ENCODE peak calls at places on chromosome 10, in ten cellular contexts. J is fibroblast of the aortic adventitia, C is GM20000, V is AG09309, N is H1, S is bronchial epithelial cell, P is esophagus squamous epithelium, Z is HFF-Myc, T is neural crest cell, K is pancreas. A is an unnamed sample.

GRCh38 chr10:62017141-62017870 is 115.8 kb downstream of the ARID5B start:
- DNase-seq in J (no peak), C (no peak), V (no peak), N (no peak), S (no peak), P (no peak), Z (no peak), T (no peak), K (no peak), A (no peak)

GRCh38 chr10:6580279-6581029 is 378 bp upstream of the PRKCQ start:
- DNase-seq in J (peak), C (peak), V (no peak), N (peak), S (peak), P (no peak), Z (no peak), T (peak), K (peak), A (peak)

GRCh38 chr10:14705548-14706234 is 69.0 kb downstream of the FAM107B start:
- DNase-seq in J (no peak), C (no peak), V (no peak), N (no peak), S (no peak), P (no peak), Z (no peak), T (no peak), K (no peak), A (no peak)

GRCh38 chr10:69807122-69807521 is 5.4 kb downstream of the COL13A1 start:
- DNase-seq in J (peak), C (no peak), V (no peak), N (no peak), S (peak), P (no peak), Z (peak), T (no peak), K (no peak), A (no peak)

GRCh38 chr10:4241724-4242345 is 456.8 kb upstream of the KLF6 start:
- DNase-seq in J (peak), C (no peak), V (peak), N (no peak), S (no peak), P (no peak), Z (peak), T (peak), K (peak), A (peak)

GRCh38 chr10:122149607-122150505 is 121.2 kb upstream of the BTBD16 start:
- DNase-seq in J (peak), C (no peak), V (no peak), N (no peak), S (no peak), P (no peak), Z (no peak), T (no peak), K (no peak), A (no peak)

GRCh38 chr10:32927750-32928149 is 30.3 kb downstream of the ITGB1 start:
- DNase-seq in J (no peak), C (no peak), V (no peak), N (no peak), S (no peak), P (no peak), Z (no peak), T (no peak), K (no peak), A (no peak)

GRCh38 chr10:61063035-61063434 is 119.0 kb upstream of the RHOBTB1 start:
- DNase-seq in J (peak), C (no peak), V (no peak), N (no peak), S (no peak), P (no peak), Z (no peak), T (no peak), K (no peak), A (no peak)

GRCh38 chr10:5961405-5962100 is 15.8 kb downstream of the IL15RA start:
- DNase-seq in J (no peak), C (no peak), V (no peak), N (no peak), S (no peak), P (no peak), Z (no peak), T (no peak), K (no peak), A (no peak)

GRCh38 chr10:86243651-86244155 is 122.9 kb downstream of the GRID1 start:
- DNase-seq in J (no peak), C (no peak), V (no peak), N (no peak), S (no peak), P (no peak), Z (no peak), T (no peak), K (no peak), A (no peak)

GRCh38 chr10:109978481-109978880 is 29.3 kb upstream of the ADD3 start:
- DNase-seq in J (peak), C (peak), V (no peak), N (no peak), S (peak), P (no peak), Z (no peak), T (peak), K (no peak), A (no peak)

GRCh38 chr10:76350583-76350982 is 919.2 kb downstream of the LRMDA start:
- DNase-seq in J (peak), C (no peak), V (peak), N (no peak), S (no peak), P (no peak), Z (no peak), T (no peak), K (no peak), A (no peak)

GRCh38 chr10:8726087-8726486 is 671.6 kb downstream of the GATA3 start:
- DNase-seq in J (no peak), C (no peak), V (no peak), N (no peak), S (no peak), P (no peak), Z (no peak), T (no peak), K (no peak), A (no peak)

GRCh38 chr10:100866575-100867098 is 46.1 kb upstream of the SLF2 start:
- DNase-seq in J (no peak), C (no peak), V (no peak), N (peak), S (no peak), P (no peak), Z (no peak), T (no peak), K (no peak), A (no peak)

GRCh38 chr10:120552262-120552661 is 95.2 kb downstream of the PLPP4 start:
- DNase-seq in J (peak), C (no peak), V (no peak), N (no peak), S (no peak), P (no peak), Z (no peak), T (no peak), K (no peak), A (no peak)

GRCh38 chr10:100877451-100877850 is 35.3 kb upstream of the SLF2 start:
- DNase-seq in J (no peak), C (no peak), V (no peak), N (no peak), S (no peak), P (no peak), Z (no peak), T (no peak), K (no peak), A (no peak)

GRCh38 chr10:114501650-114502049 is 97.3 kb upstream of the AFAP1L2 start:
- DNase-seq in J (no peak), C (no peak), V (no peak), N (no peak), S (no peak), P (no peak), Z (no peak), T (no peak), K (no peak), A (no peak)
- TF ChIP-seq CTCF in J (no peak), C (no peak), V (no peak), N (no peak), S (no peak), P (peak), Z (no peak), T (peak), K (no peak), A (no peak)

DNA sequence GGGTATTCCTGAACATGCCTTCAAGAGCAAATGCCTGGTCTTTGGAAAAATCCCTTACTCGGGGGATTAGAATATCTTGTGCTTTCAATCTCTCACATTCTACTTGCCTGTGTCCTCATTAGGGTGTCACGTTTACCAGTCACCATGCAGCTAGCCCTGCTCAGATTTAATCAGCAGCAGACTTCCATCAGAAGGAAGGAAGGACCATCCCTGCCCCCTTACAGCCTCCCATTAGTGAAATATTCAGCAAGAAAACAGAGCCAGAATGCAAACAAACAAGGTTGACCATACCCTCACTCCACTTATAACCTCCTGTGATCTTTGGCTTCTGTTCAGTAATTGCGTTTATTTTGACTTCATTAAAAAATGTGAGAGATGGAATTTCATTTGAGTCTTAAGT is 208.6 kb downstream of the CXCL12 start:
- DNase-seq in J (no peak), C (no peak), V (no peak), N (no peak), S (no peak), P (no peak), Z (no peak), T (no peak), K (no peak), A (no peak)
- TF ChIP-seq CTCF in J (no peak), C (no peak), V (no peak), N (no peak), S (no peak), P (no peak), Z (no peak), T (no peak), K (no peak), A (no peak)

DNA sequence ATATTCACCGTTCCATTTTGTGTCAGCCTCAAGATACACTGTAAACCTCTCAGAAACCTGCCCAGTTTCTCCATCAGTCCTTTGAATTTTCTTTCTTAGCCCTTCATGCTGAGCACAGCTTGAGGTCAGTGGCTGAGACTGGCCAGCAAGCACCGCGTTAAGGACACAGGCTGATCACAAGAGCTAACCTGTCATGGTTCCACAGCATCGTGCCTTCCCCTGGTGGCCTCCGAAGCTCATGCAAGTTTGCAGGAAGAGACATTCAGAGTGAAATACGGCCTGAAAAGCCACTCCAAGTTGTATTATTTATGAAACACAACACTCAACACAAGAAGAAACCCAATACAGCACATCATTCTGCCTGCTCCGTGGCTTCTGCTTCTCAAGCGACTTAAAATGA is 57.0 kb upstream of the PFKP start:
- DNase-seq in J (no peak), C (no peak), V (no peak), N (no peak), S (no peak), P (no peak), Z (no peak), T (no peak), K (no peak), A (peak)
- TF ChIP-seq CTCF in J (no peak), C (no peak), V (no peak), N (peak), S (no peak), P (no peak), Z (no peak), T (no peak), K (no peak), A (no peak)

GRCh38 chr10:67884313-67884841 is at the start of gene SIRT1:
- DNase-seq in J (peak), C (peak), V (peak), N (peak), S (peak), P (peak), Z (peak), T (peak), K (peak), A (peak)

GRCh38 chr10:67883710-67884312 is 645 bp upstream of the SIRT1 start:
- DNase-seq in J (peak), C (peak), V (peak), N (no peak), S (no peak), P (no peak), Z (peak), T (no peak), K (peak), A (no peak)

DNA sequence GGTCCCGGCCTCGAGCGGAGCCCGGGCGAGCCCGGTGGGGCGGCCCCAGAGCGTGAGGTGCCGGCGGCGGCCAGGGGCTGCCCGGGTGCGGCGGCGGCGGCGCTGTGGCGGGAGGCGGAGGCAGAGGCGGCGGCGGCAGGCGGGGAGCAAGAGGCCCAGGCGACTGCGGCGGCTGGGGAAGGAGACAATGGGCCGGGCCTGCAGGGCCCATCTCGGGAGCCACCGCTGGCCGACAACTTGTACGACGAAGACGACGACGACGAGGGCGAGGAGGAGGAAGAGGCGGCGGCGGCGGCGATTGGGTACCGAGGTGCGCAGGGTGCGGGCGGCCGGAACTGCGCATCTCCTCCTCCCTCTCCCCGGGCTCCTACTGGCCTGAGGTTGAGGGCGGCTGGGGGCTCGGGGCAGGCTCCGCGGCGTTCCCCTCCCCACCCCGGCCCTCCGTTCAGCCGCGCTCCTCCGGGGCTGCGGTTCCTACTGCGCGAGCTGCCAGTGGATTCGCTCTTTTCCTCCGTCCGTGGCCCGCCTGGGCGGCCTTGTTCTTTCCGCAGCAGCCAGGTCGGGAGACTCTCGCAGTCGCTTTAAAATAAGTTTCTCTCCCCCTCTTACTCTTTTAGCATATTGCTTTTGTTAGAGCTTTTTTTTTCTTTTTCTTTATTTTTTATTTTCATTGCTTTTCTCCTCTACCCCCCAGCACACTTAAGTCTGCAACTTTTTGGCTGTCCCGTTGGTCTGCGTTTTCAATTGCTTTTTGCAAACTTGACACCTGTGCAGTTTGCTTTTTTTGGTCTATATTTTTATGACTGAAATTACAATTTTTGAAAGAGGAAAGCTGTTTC is 605 bp downstream of the SIRT1 start:
- DNase-seq in J (peak), C (peak), V (peak), N (no peak), S (peak), P (peak), Z (peak), T (peak), K (peak), A (peak)
- TF ChIP-seq CTCF in J (no peak), C (no peak), V (no peak), N (no peak), S (no peak), P (no peak), Z (no peak), T (no peak), K (no peak), A (no peak)

GRCh38 chr10:17801507-17801906 is 7.6 kb upstream of the MRC1 start:
- DNase-seq in J (no peak), C (no peak), V (no peak), N (no peak), S (no peak), P (no peak), Z (no peak), T (no peak), K (no peak), A (no peak)
- TF ChIP-seq CTCF in J (no peak), C (no peak), V (peak), N (peak), S (no peak), P (peak), Z (no peak), T (peak), K (no peak), A (no peak)

GRCh38 chr10:57716884-57717283 is 550.8 kb downstream of the IPMK start:
- DNase-seq in J (peak), C (no peak), V (no peak), N (no peak), S (peak), P (no peak), Z (no peak), T (no peak), K (no peak), A (no peak)
- TF ChIP-seq CTCF in J (peak), C (no peak), V (peak), N (peak), S (peak), P (no peak), Z (peak), T (peak), K (no peak), A (peak)

DNA sequence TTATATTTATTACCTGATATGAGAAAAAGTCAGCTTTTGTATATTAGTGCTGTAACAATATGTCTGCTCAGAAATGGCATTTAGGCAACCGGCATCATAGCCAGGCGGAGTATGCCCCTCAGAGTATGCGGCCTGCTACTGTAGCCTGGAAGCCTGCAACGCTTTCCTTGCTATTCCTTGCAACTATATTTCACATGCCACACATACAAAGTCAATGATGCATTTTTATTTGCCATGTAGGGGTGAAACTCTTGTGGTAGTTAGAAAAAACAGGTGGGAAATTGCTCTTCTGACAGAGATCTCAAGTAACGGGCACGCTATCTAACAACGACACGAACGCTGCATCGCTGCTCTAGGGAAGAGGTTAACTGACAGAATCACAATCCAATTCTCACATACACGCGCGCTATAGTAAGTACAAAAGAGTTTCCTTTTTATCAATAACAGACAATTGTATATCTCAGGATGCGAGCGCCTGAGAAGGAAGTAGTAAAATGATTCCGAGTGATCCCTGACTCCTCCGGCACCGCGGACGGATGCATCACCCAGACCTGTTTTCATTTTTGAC is 5.9 kb downstream of the EBF3 start:
- DNase-seq in J (peak), C (no peak), V (no peak), N (no peak), S (no peak), P (no peak), Z (no peak), T (no peak), K (no peak), A (peak)
- TF ChIP-seq CTCF in J (peak), C (no peak), V (no peak), N (peak), S (no peak), P (no peak), Z (no peak), T (no peak), K (no peak), A (no peak)

DNA sequence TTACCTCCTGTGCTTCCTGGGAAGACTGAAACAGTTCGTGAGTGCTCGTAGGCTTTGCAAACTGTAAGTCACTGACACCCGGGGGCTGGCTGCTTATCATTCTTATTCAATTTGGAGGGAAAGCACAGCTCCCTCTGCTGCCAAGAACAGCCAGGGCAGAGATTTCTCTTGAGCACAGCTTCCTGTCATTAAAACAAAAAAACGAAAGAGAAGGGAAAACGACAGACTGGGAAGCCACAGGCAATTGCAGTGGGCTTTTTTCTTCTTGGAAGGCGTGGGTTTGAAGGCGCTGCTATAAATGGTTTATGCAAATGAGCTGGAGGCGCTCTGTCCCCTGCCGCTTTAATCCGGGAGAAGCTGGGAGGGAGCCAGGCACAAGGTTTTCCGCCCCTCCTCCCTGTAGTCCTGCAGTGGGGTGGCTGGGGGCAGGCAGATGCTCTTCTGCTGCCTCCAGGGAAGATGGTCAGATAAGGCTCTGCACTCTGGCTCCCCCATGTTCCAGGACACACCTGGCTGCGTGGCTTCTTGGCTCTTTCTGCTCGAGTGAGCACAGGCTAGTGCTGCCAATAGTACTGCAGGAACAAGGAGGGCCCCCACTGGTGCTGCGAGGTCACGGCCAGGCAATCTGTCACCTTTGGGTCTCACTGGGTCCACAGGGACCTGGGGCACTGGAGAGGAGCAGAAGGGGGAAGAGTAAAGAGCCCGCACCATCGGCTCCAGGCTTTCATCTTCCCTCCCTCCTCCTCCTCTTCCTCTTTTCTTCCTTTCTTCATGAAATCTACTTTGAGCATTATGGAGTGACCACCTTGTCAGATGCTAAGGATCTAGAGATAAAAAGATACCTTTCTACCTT is 49.5 kb downstream of the NEURL1 start:
- DNase-seq in J (peak), C (peak), V (no peak), N (no peak), S (peak), P (no peak), Z (no peak), T (peak), K (peak), A (no peak)
- TF ChIP-seq CTCF in J (peak), C (peak), V (peak), N (peak), S (peak), P (peak), Z (peak), T (peak), K (peak), A (peak)

DNA sequence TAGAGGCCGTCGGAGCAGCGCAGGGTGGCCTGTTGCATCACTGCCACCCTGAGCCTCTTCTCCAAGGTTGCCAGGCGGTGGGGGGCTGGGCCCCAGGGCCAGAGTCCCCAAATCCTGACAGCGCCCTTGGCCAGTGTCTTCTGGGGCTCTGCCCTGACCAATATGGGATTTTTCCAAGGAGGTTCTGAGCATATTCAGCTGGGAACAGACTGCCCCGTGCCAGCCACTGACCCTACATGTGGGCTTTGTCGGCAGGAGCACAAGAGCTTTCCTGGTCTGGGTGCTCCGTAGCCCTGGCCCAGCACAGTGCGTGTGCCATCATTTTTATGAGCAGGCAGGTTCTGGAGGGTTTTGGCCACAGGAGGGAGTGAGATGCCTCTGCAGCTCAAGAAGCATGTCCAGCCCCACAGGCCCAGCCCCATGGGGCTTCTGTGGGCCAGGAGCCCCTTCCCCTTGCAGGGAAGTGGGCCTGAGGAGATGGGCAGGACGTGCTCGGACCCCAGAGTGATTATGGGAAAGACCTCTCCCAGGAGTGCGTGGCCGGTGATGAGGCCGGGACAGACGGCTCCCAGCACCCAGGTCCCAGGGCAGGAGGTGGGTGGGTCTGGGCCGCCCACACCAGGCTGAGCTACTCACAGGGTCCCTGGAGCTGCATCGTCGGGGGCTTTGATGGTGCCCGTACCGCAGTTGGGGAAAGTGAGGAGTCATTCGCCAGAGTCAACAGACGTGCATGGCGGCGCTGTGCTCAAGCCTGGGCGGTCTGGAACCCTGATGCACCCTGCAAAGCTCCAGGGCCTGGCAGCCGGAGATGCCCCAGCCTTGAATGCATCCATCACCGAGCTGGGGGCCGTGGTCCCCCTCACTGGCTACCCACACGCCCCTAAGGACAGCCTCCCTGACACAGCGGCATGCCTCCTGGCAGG is 66.6 kb downstream of the PWWP2B start:
- DNase-seq in J (peak), C (no peak), V (no peak), N (no peak), S (no peak), P (no peak), Z (no peak), T (no peak), K (no peak), A (no peak)
- TF ChIP-seq CTCF in J (peak), C (no peak), V (peak), N (peak), S (peak), P (no peak), Z (peak), T (peak), K (no peak), A (peak)

A was measured in osteocyte.